ENCODE peak calls at places on chromosomes 1 and 21, in six cellular contexts. One of them, this sample, is unnamed.

GRCh38 chr1:115828101-115829022 is 12.6 kb downstream of the NHLH2 start:
- DNase-seq in A549: no peak
- DNase-seq in HCT116: no peak
- DNase-seq in HepG2: no peak
- DNase-seq in GM12878: no peak
- DNase-seq in endothelial cell of umbilical vein: peak
- DNase-seq in this sample: peak

GRCh38 chr21:45937721-45938452 is 43.7 kb upstream of the COL6A1 start:
- DNase-seq in A549: no peak
- DNase-seq in HCT116: no peak
- DNase-seq in HepG2: no peak
- DNase-seq in GM12878: no peak
- DNase-seq in endothelial cell of umbilical vein: no peak
- DNase-seq in this sample: no peak

GRCh38 chr1:197008861-197009260 is 31.5 kb downstream of the CFHR5 start:
- DNase-seq in A549: no peak
- DNase-seq in HCT116: no peak
- DNase-seq in HepG2: no peak
- DNase-seq in GM12878: no peak
- DNase-seq in endothelial cell of umbilical vein: no peak
- DNase-seq in this sample: no peak

GRCh38 chr1:232225336-232226131 is 404.4 kb downstream of the SIPA1L2 start:
- DNase-seq in A549: no peak
- DNase-seq in HCT116: no peak
- DNase-seq in HepG2: no peak
- DNase-seq in GM12878: no peak
- DNase-seq in endothelial cell of umbilical vein: no peak
- DNase-seq in this sample: no peak

GRCh38 chr1:31745071-31745897 is 18.9 kb downstream of the ADGRB2 start:
- DNase-seq in A549: peak
- DNase-seq in HCT116: no peak
- DNase-seq in HepG2: peak
- DNase-seq in GM12878: no peak
- DNase-seq in endothelial cell of umbilical vein: peak
- DNase-seq in this sample: peak

GRCh38 chr21:46559291-46559983 is 45.4 kb downstream of the S100B start:
- DNase-seq in A549: no peak
- DNase-seq in HCT116: no peak
- DNase-seq in HepG2: peak
- DNase-seq in GM12878: peak
- DNase-seq in endothelial cell of umbilical vein: peak
- DNase-seq in this sample: no peak

GRCh38 chr1:8216005-8216404 is 101.9 kb upstream of the SLC45A1 start:
- DNase-seq in A549: no peak
- DNase-seq in HCT116: no peak
- DNase-seq in HepG2: no peak
- DNase-seq in GM12878: no peak
- DNase-seq in endothelial cell of umbilical vein: no peak
- DNase-seq in this sample: no peak

GRCh38 chr1:89001510-89001909 is 9.1 kb upstream of the KYAT3 start:
- DNase-seq in A549: no peak
- DNase-seq in HCT116: no peak
- DNase-seq in HepG2: no peak
- DNase-seq in GM12878: no peak
- DNase-seq in endothelial cell of umbilical vein: peak
- DNase-seq in this sample: no peak

GRCh38 chr1:200867018-200867811 is 5.6 kb upstream of the GPR25 start:
- DNase-seq in A549: no peak
- DNase-seq in HCT116: no peak
- DNase-seq in HepG2: no peak
- DNase-seq in GM12878: no peak
- DNase-seq in endothelial cell of umbilical vein: no peak
- DNase-seq in this sample: no peak

GRCh38 chr1:56963667-56964066 is 2.1 kb downstream of the C8B start:
- DNase-seq in A549: no peak
- DNase-seq in HCT116: no peak
- DNase-seq in HepG2: no peak
- DNase-seq in GM12878: no peak
- DNase-seq in endothelial cell of umbilical vein: no peak
- DNase-seq in this sample: peak

GRCh38 chr1:63408331-63408730 is 40.9 kb downstream of the ALG6 start:
- DNase-seq in A549: no peak
- DNase-seq in HCT116: no peak
- DNase-seq in HepG2: no peak
- DNase-seq in GM12878: no peak
- DNase-seq in endothelial cell of umbilical vein: no peak
- DNase-seq in this sample: no peak

GRCh38 chr1:91591175-91591968 is 90.7 kb downstream of the CDC7 start:
- DNase-seq in A549: no peak
- DNase-seq in HCT116: no peak
- DNase-seq in HepG2: no peak
- DNase-seq in GM12878: no peak
- DNase-seq in endothelial cell of umbilical vein: no peak
- DNase-seq in this sample: no peak

GRCh38 chr1:2342384-2343022 is 48.9 kb downstream of the MORN1 start:
- DNase-seq in A549: no peak
- DNase-seq in HCT116: no peak
- DNase-seq in HepG2: no peak
- DNase-seq in GM12878: no peak
- DNase-seq in endothelial cell of umbilical vein: no peak
- DNase-seq in this sample: no peak

GRCh38 chr1:1627842-1628655 is 3.9 kb upstream of the MMP23B start:
- DNase-seq in A549: no peak
- DNase-seq in HCT116: peak
- DNase-seq in HepG2: no peak
- DNase-seq in GM12878: no peak
- DNase-seq in endothelial cell of umbilical vein: no peak
- DNase-seq in this sample: no peak

GRCh38 chr1:10295471-10296085 is 85.2 kb downstream of the KIF1B start:
- DNase-seq in A549: no peak
- DNase-seq in HCT116: no peak
- DNase-seq in HepG2: no peak
- DNase-seq in GM12878: no peak
- DNase-seq in endothelial cell of umbilical vein: no peak
- DNase-seq in this sample: no peak

GRCh38 chr1:204466416-204467405 is 27.9 kb downstream of the PIK3C2B start:
- DNase-seq in A549: no peak
- DNase-seq in HCT116: no peak
- DNase-seq in HepG2: no peak
- DNase-seq in GM12878: no peak
- DNase-seq in endothelial cell of umbilical vein: peak
- DNase-seq in this sample: peak

GRCh38 chr1:185568155-185569123 is 165.8 kb upstream of the HMCN1 start:
- DNase-seq in A549: no peak
- DNase-seq in HCT116: no peak
- DNase-seq in HepG2: no peak
- DNase-seq in GM12878: no peak
- DNase-seq in endothelial cell of umbilical vein: no peak
- DNase-seq in this sample: peak

GRCh38 chr1:199335496-199335895 is 692.0 kb upstream of the NR5A2 start:
- DNase-seq in A549: no peak
- DNase-seq in HCT116: no peak
- DNase-seq in HepG2: no peak
- DNase-seq in GM12878: no peak
- DNase-seq in endothelial cell of umbilical vein: no peak
- DNase-seq in this sample: no peak

GRCh38 chr1:157369808-157370521 is 182.3 kb downstream of the FCRL5 start:
- DNase-seq in A549: peak
- DNase-seq in HCT116: peak
- DNase-seq in HepG2: peak
- DNase-seq in GM12878: peak
- DNase-seq in endothelial cell of umbilical vein: peak
- DNase-seq in this sample: peak

GRCh38 chr1:87327362-87328120 is 1.1 kb upstream of the LMO4 start:
- DNase-seq in A549: no peak
- DNase-seq in HCT116: no peak
- DNase-seq in HepG2: no peak
- DNase-seq in GM12878: no peak
- DNase-seq in endothelial cell of umbilical vein: no peak
- DNase-seq in this sample: no peak

GRCh38 chr21:29154270-29154669 is 23.8 kb downstream of the MAP3K7CL start:
- DNase-seq in A549: no peak
- DNase-seq in HCT116: no peak
- DNase-seq in HepG2: no peak
- DNase-seq in GM12878: no peak
- DNase-seq in endothelial cell of umbilical vein: no peak
- DNase-seq in this sample: no peak

GRCh38 chr1:22971161-22972062 is 1.3 kb downstream of the LACTBL1 start:
- DNase-seq in A549: no peak
- DNase-seq in HCT116: no peak
- DNase-seq in HepG2: no peak
- DNase-seq in GM12878: no peak
- DNase-seq in endothelial cell of umbilical vein: no peak
- DNase-seq in this sample: no peak

GRCh38 chr1:61742620-61743431 is 546 bp downstream of the PATJ start:
- DNase-seq in A549: peak
- DNase-seq in HCT116: no peak
- DNase-seq in HepG2: peak
- DNase-seq in GM12878: no peak
- DNase-seq in endothelial cell of umbilical vein: peak
- DNase-seq in this sample: no peak

DNA sequence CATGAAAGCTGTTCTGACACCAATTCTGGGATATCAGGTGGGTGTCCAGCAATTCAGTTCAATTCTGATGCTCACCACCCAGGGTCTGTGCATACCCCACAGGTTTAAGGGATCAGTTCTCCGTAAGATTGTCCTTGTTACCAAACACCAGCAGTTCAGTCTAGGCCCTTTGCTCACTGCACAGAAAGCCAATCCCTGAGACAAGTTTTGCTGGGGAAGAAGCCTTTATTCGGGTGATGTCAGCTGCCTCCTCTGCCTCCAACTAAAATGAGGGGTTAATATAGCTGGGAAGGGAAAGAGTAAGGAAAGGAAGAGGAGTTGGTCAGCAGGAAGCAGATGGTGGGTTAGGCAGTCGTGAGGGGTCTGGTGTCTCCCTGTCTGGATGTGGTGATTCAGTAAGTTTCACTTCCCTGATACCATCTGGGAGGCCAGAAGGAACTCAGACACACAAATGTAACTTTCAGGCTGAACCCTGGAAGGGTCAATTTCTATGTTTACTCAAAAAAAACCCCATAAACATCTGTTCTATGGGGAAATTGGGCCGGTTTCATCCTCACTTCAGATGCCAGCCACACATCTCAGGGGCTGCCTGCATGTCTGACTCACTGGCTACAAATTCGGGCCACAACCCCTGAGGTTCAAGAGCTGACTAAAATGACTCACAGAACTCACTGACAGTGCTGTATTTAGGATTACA is 83.3 kb upstream of the PGBD5 start:
- DNase-seq in A549: peak
- DNase-seq in HCT116: no peak
- DNase-seq in HepG2: no peak
- DNase-seq in GM12878: peak
- DNase-seq in endothelial cell of umbilical vein: no peak
- DNase-seq in this sample: peak
- TF ChIP-seq MAX in A549: no peak
- TF ChIP-seq MAX in HCT116: no peak
- TF ChIP-seq MAX in HepG2: no peak
- TF ChIP-seq MAX in GM12878: no peak
- TF ChIP-seq MAX in endothelial cell of umbilical vein: no peak
- TF ChIP-seq MAX in this sample: no peak

GRCh38 chr1:215113776-215114153 is 31.2 kb downstream of the KCNK2 start:
- DNase-seq in A549: no peak
- DNase-seq in HCT116: no peak
- DNase-seq in HepG2: no peak
- DNase-seq in GM12878: no peak
- DNase-seq in endothelial cell of umbilical vein: no peak
- DNase-seq in this sample: no peak
- H3K4me3 ChIP-seq in A549: no peak
- H3K4me3 ChIP-seq in HCT116: no peak
- H3K4me3 ChIP-seq in HepG2: no peak
- H3K4me3 ChIP-seq in GM12878: no peak
- H3K4me3 ChIP-seq in endothelial cell of umbilical vein: no peak
- H3K4me3 ChIP-seq in this sample: no peak

GRCh38 chr1:42658880-42659337 is 686 bp downstream of the PPIH start:
- DNase-seq in A549: no peak
- DNase-seq in HCT116: no peak
- DNase-seq in HepG2: no peak
- DNase-seq in GM12878: no peak
- DNase-seq in endothelial cell of umbilical vein: peak
- DNase-seq in this sample: no peak

GRCh38 chr1:42660907-42661500 is 2.8 kb downstream of the PPIH start:
- DNase-seq in A549: no peak
- DNase-seq in HCT116: no peak
- DNase-seq in HepG2: no peak
- DNase-seq in GM12878: no peak
- DNase-seq in endothelial cell of umbilical vein: no peak
- DNase-seq in this sample: no peak

DNA sequence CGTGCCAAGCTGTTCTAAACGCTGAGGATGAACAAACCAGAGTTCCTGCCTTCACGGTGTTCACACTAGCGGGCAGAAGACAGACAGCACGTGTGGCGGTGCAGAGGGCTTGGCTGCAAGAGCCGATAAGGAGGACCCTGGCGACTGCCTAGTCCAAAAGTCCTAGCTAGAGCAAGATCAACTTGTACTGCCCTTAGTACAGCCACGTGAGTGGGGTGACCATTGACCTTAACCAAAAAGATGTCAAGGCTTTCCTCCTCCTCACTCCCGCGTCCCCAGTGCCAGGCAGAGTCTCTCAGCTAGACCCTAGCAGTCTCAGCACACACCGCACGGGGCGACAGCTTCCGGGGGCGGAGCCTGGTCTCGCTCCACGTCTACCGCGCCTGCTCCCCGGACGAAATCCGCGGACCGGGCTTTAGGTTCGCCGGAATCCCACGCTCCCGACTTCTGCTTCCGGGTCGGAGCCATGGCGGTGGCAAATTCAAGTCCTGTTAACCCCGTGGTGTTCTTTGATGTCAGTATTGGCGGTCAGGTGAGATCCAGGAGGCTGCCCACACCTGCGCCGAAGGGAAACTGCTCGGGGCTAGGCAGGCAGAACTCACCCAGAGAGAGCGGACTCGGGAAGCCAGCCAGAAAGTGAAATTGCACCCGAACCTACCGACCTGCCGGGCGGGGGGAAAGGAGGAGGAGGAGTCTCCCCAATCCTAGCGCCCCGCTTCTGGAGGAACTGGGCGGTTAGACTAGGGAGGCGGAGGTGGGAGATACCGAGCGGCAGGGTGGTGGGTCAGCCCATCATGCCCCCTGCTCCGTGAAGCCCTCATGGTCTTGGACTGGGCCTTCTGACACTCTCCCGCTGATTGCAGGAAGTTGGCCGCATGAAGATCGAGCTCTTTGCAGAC is at the start of gene PPIH:
- DNase-seq in A549: peak
- DNase-seq in HCT116: peak
- DNase-seq in HepG2: peak
- DNase-seq in GM12878: peak
- DNase-seq in endothelial cell of umbilical vein: peak
- DNase-seq in this sample: peak
- TF ChIP-seq POLR2A in A549: peak
- TF ChIP-seq POLR2A in HCT116: peak
- TF ChIP-seq POLR2A in HepG2: peak
- TF ChIP-seq POLR2A in GM12878: peak
- TF ChIP-seq POLR2A in endothelial cell of umbilical vein: peak
- TF ChIP-seq POLR2A in this sample: peak

DNA sequence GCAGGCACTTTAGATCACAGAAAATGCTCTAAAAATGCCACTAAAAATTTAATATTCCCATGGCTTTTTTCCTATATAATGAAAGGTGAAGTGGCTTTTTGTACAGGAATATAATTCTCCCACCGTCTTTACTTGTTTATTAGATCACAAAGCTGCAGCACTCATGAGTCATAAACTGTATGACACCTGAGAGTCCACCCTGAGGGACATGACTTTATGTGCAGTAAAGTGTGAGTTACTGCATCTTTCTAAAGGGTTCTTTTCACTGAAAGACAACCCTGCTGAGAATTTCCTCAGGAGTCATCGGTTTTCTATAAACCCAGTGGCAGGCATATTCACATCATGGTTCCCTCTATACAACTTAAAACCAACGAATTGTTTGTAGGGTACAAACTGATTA is 77.5 kb downstream of the APP start:
- DNase-seq in A549: no peak
- DNase-seq in HCT116: no peak
- DNase-seq in HepG2: no peak
- DNase-seq in GM12878: no peak
- DNase-seq in endothelial cell of umbilical vein: no peak
- DNase-seq in this sample: no peak
- TF ChIP-seq MAX in A549: no peak
- TF ChIP-seq MAX in HCT116: no peak
- TF ChIP-seq MAX in HepG2: no peak
- TF ChIP-seq MAX in GM12878: no peak
- TF ChIP-seq MAX in endothelial cell of umbilical vein: no peak
- TF ChIP-seq MAX in this sample: no peak

This sample was measured in NB4.